ENCODE peak calls at places on chromosomes 12 and 14, in four cellular contexts. B is cardiac muscle cell, W is PC-9, C is mesendoderm. E is an unnamed sample.

GRCh38 chr12:7493006-7493405 is 10.6 kb downstream of the CD163 start:
- DNase-seq in B (no peak), W (no peak), C (no peak), E (no peak)

GRCh38 chr12:90280564-90281058 is 572.0 kb upstream of the ATP2B1 start:
- DNase-seq in B (peak; percentile 72), W (no peak), C (no peak), E (no peak)

GRCh38 chr12:2490746-2491145 is 304.0 kb upstream of the FKBP4 start:
- DNase-seq in B (no peak), W (no peak), C (no peak), E (no peak)

GRCh38 chr14:99991306-99991705 is 73.9 kb upstream of the EVL start:
- DNase-seq in B (no peak), W (no peak), C (no peak), E (no peak)

GRCh38 chr14:74035556-74035955 is 16.4 kb downstream of the BBOF1 start:
- DNase-seq in B (peak; percentile 9), W (no peak), C (no peak), E (no peak)

GRCh38 chr14:39266589-39266870 is 32.8 kb downstream of the MIA2 start:
- DNase-seq in B (no peak), W (peak; percentile 45), C (peak; percentile 62), E (no peak)

GRCh38 chr14:20836668-20837338 is 34.2 kb upstream of the RNASE1 start:
- DNase-seq in B (peak; percentile 70), W (no peak), C (peak; percentile 85), E (no peak)

GRCh38 chr12:109775172-109775881 is 57.9 kb downstream of the TRPV4 start:
- DNase-seq in B (peak; percentile 79), W (peak; percentile 68), C (peak; percentile 72), E (peak; percentile 63)

GRCh38 chr14:57692671-57693070 is 173.2 kb downstream of the SLC35F4 start:
- DNase-seq in B (peak; percentile 83), W (no peak), C (peak; percentile 61), E (no peak)

GRCh38 chr12:1629338-1630080 is 478 bp downstream of the WNT5B start:
- DNase-seq in B (no peak), W (no peak), C (peak; percentile 84), E (no peak)

GRCh38 chr12:14643247-14643646 is 53.2 kb downstream of the GUCY2C start:
- DNase-seq in B (peak; percentile 41), W (no peak), C (no peak), E (no peak)

GRCh38 chr14:74391479-74391878 is 34.5 kb downstream of the SYNDIG1L start:
- DNase-seq in B (no peak), W (no peak), C (no peak), E (no peak)

GRCh38 chr12:64821116-64821630 is 3.3 kb upstream of the TBC1D30 start:
- DNase-seq in B (no peak), W (no peak), C (no peak), E (no peak)

DNA sequence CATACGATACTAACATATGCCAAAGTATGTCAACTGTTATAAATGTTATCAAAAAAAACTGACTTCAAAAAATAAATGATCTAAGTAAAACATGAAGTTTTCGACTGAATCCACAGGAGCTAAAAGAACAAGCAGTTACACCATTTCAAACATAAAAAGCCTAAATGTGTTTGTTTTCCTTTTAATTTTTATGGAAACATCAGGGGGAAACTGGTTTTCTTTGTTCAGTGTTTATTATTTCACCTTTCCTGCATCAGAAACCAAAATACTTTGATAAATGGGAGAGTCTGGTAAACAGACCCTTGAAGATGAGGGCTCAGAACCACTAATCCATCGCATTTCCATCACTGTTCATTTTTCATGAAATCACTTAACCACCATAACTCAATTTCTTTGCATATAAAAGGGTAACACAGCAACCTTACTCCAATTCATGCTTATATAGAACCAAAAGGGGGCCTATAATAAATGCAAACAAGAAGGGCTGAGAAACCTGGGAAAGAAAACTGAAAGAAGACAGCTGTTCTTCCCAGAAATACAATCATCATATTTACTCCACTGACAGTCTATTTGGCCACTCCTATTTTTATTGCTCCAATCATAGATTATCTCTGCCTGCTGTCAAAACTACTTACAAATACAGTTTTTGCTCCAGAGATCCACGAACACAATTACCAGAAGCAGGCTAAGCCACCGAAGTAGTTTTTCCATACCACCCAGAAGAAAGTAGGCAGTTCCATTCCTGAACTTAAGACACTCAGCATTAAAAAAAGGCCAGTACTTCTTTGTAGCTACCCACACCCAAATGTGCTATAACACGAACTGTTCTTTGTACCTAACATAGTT is 16.9 kb downstream of the FGD6 start:
- DNase-seq in B (peak; percentile 38), W (no peak), C (no peak), E (no peak)
- H3K4me1 ChIP-seq in B (peaks cover 46% of the 10 kb centered on the region), W (peaks cover 63% of the 10 kb centered on the region), C (peaks cover 16% of the 10 kb centered on the region), E (no peaks in the 10 kb centered on the region)

DNA sequence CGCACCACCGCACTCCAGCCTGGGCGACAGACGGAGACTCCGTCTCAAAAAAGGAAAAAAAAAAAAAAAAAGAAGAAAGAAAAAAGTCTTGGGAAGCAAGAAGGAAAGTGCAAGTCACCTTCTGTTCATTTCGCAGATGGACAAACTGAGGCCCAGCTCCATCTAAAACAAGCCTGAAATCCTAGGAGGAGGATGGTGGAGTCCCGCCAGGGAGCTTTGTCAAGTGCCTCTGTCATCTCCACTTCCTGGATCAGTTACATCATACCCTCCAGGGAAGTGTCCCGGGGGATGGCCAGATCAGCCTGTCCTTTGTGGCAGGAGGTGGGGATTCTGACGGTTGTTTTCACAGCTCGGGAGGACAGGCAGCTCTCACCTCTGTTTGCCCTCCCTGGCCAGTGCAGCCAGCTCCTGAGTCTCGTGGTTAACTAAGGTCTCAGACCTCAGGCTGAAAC is 8.7 kb upstream of the SDSL start:
- DNase-seq in B (peak; percentile 46), W (no peak), C (peak; percentile 69), E (no peak)
- H3K4me1 ChIP-seq in B (no peaks in the 10 kb centered on the region), W (peaks cover 11% of the 10 kb centered on the region), C (no peaks in the 10 kb centered on the region), E (no peaks in the 10 kb centered on the region)

GRCh38 chr14:105490318-105490571 is 801 bp upstream of the TEDC1 start:
- DNase-seq in B (no peak), W (no peak), C (no peak), E (no peak)

GRCh38 chr14:105489607-105490317 is 1.3 kb upstream of the TEDC1 start:
- DNase-seq in B (peak; percentile 84), W (peak; percentile 79), C (peak; percentile 95), E (peak; percentile 90)

GRCh38 chr14:105487986-105488777 is 1.5 kb downstream of the CRIP1 start:
- DNase-seq in B (no peak), W (peak; percentile 45), C (no peak), E (no peak)

GRCh38 chr14:105487449-105487985 is 831 bp downstream of the CRIP1 start:
- DNase-seq in B (no peak), W (peak; percentile 55), C (no peak), E (peak; percentile 86)

DNA sequence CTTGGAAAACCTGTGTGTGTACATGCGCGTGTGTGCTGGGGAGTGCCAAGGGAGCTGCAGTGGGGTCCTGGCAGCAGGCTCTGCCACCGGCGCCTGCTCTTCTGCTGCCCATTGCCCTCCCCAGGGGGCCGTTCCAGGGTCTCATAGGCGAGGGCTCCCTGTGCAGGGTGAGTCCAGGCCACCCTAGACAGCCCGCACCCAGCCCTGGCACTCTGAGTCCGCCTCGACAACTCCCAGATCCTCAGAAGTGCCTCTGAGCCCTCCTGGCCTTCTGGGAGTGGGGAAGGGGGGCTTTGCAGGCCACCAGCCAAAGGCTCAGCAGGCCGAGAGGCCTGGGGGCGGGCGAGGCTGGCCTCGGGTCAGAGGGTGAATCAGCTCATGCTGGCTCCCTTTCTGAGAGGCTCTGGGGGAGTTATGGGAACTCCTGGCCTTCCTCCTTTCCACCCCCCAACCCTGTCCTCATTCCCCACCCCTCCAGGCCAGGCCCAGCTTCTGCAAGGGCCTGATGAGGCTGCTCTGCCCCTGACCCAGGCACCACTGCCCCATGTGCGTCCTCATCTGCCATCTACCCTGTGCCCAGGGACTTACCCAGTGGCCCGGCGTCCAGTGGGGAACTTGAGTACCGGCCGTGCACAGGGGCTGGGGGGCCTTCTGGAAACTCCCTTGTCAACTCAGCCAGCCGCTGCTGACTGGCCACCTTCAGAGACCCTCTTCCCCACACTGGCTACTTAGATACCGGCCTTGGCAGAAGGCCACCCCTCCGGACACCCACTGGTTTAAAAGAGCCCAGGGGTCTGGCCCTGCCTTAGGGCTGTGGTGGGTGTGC is 2.1 kb upstream of the TEDC1 start:
- DNase-seq in B (no peak), W (no peak), C (no peak), E (no peak)
- H3K4me1 ChIP-seq in B (peaks cover 32% of the 10 kb centered on the region), W (peaks cover 28% of the 10 kb centered on the region), C (no peaks in the 10 kb centered on the region), E (peaks cover 51% of the 10 kb centered on the region)

GRCh38 chr12:132311201-132311915 is 18.0 kb downstream of the GALNT9 start:
- DNase-seq in B (no peak), W (no peak), C (no peak), E (no peak)
- H3K4me1 ChIP-seq in B (no peaks in the 10 kb centered on the region), W (no peaks in the 10 kb centered on the region), C (no peaks in the 10 kb centered on the region), E (no peaks in the 10 kb centered on the region)

DNA sequence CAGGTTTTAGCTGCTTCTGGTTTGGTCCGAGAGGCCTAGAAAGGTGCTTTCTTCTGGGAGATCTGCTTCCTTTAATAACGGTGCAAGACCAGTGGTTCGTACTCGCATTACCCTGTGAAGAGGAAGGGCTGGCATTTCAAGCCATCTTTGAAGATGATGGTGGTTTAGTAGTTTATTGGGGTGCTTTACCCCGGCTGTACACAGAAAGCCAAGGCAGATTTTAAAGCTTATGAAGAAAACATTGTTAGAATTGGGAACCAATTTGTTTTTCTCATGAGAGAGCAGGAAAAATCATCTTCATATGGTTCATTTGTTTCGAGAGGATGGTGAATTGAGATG is 3.6 kb downstream of the CCND2 start:
- DNase-seq in B (no peak), W (no peak), C (no peak), E (no peak)
- H3K4me1 ChIP-seq in B (peaks cover 46% of the 10 kb centered on the region), W (no peaks in the 10 kb centered on the region), C (peaks cover 10% of the 10 kb centered on the region), E (peaks cover 71% of the 10 kb centered on the region)

GRCh38 chr12:120940799-120941198 is 36.6 kb upstream of the SPPL3 start:
- DNase-seq in B (peak; percentile 39), W (no peak), C (no peak), E (no peak)

GRCh38 chr12:120941846-120942405 is 36.4 kb upstream of the HNF1A start:
- DNase-seq in B (no peak), W (no peak), C (no peak), E (no peak)

GRCh38 chr12:120939954-120940353 is 35.8 kb upstream of the SPPL3 start:
- DNase-seq in B (no peak), W (no peak), C (no peak), E (no peak)

GRCh38 chr12:120939523-120939922 is 35.4 kb upstream of the SPPL3 start:
- DNase-seq in B (no peak), W (no peak), C (no peak), E (no peak)

GRCh38 chr12:120941412-120941811 is 36.9 kb upstream of the HNF1A start:
- DNase-seq in B (no peak), W (no peak), C (no peak), E (no peak)
- H3K4me1 ChIP-seq in B (no peaks in the 10 kb centered on the region), W (no peaks in the 10 kb centered on the region), C (no peaks in the 10 kb centered on the region), E (no peaks in the 10 kb centered on the region)

DNA sequence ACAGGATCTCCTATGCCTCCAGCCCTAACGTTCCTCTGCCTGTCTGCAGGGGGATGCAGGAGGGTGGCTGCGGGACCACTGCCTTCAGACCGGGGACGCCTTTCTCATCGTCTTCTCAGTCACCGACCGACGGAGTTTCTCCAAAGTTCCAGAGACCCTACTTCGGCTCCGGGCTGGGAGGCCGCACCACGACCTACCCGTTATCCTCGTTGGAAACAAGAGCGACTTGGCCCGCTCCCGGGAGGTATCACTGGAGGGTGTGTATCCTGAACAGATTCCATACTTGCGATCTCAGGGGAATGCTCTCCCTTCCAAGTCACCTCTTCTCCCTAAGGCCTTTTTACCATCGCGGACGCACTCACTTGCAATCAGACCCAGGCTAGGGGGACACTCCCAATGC is 3.0 kb downstream of the REM2 start:
- DNase-seq in B (no peak), W (no peak), C (no peak), E (no peak)
- H3K4me1 ChIP-seq in B (peaks cover 28% of the 10 kb centered on the region), W (peaks cover 7% of the 10 kb centered on the region), C (peaks cover 15% of the 10 kb centered on the region), E (peaks cover 57% of the 10 kb centered on the region)

GRCh38 chr12:32270818-32271710 is 128.3 kb upstream of the FGD4 start:
- DNase-seq in B (peak; percentile 37), W (peak; percentile 17), C (peak; percentile 93), E (no peak)
- H3K4me1 ChIP-seq in B (peaks cover 6% of the 10 kb centered on the region), W (peaks cover 17% of the 10 kb centered on the region), C (peaks cover 9% of the 10 kb centered on the region), E (no peaks in the 10 kb centered on the region)